ENCODE peak calls at places on chromosomes 11 and 22, in four cellular contexts. E is endothelial cell, F is fibroblast of lung, G is AG09309. Z is an unnamed sample.

GRCh38 chr11:14125529-14125928 is 163.0 kb downstream of the SPON1 start:
- DNase-seq in G (no peak), F (no peak), E (no peak), Z (peak)

GRCh38 chr11:125394306-125394705 is 101.8 kb downstream of the FEZ1 start:
- DNase-seq in G (no peak), F (no peak), E (no peak), Z (no peak)

GRCh38 chr11:57203359-57203758 is 21.6 kb downstream of the LRRC55 start:
- DNase-seq in G (no peak), E (no peak), F (no peak), Z (no peak)

GRCh38 chr11:9092846-9093778 is 1.7 kb upstream of the SCUBE2 start:
- DNase-seq in G (no peak), E (no peak), F (no peak), Z (peak)

GRCh38 chr22:23504522-23504921 is 75.6 kb downstream of the IGLL1 start:
- DNase-seq in E (no peak), F (no peak), G (no peak), Z (no peak)

GRCh38 chr11:103648670-103649400 is 387.6 kb upstream of the DDI1 start:
- DNase-seq in G (peak), F (peak), E (no peak), Z (no peak)

GRCh38 chr11:29231991-29232390 is 784.8 kb downstream of the KCNA4 start:
- DNase-seq in F (peak), G (peak), E (no peak), Z (no peak)

GRCh38 chr11:116601734-116602636 is 170.8 kb downstream of the BUD13 start:
- DNase-seq in E (no peak), F (peak), G (no peak), Z (no peak)

GRCh38 chr11:66715346-66716085 is 13.5 kb downstream of the SPTBN2 start:
- DNase-seq in F (no peak), E (no peak), G (no peak), Z (no peak)

GRCh38 chr11:119153049-119153818 is 4.4 kb downstream of the ABCG4 start:
- DNase-seq in F (no peak), E (peak), G (no peak), Z (no peak)

GRCh38 chr22:23062616-23063538 is 7.4 kb upstream of the GNAZ start:
- DNase-seq in E (no peak), F (no peak), G (no peak), Z (no peak)

GRCh38 chr22:49826603-49827306 is 918 bp downstream of the BRD1 start:
- DNase-seq in F (peak), E (peak), G (no peak), Z (peak)

GRCh38 chr22:44365196-44365802 is 52.5 kb upstream of the SHISAL1 start:
- DNase-seq in E (no peak), F (peak), G (no peak), Z (no peak)

GRCh38 chr11:80167766-80168165 is 726.9 kb upstream of the TENM4 start:
- DNase-seq in E (no peak), F (peak), G (no peak), Z (peak)

GRCh38 chr22:17258015-17258827 is 39.0 kb upstream of the ADA2 start:
- DNase-seq in E (no peak), F (peak), G (no peak), Z (no peak)

GRCh38 chr11:130847517-130847916 is 68.8 kb downstream of the SNX19 start:
- DNase-seq in E (no peak), G (peak), F (peak), Z (peak)

GRCh38 chr22:20135265-20135664 is 3.7 kb downstream of the ZDHHC8 start:
- DNase-seq in F (no peak), G (no peak), E (no peak), Z (no peak)

GRCh38 chr11:83649468-83649915 is 363.3 kb upstream of the CCDC90B start:
- DNase-seq in E (no peak), F (no peak), G (no peak), Z (no peak)

GRCh38 chr22:23404689-23405365 is 175.3 kb downstream of the IGLL1 start:
- DNase-seq in E (peak), G (no peak), F (no peak), Z (peak)

GRCh38 chr11:8060801-8061554 is 20.0 kb upstream of the TUB start:
- DNase-seq in G (peak), E (no peak), F (peak), Z (no peak)

GRCh38 chr11:18527512-18527911 is 770 bp upstream of the TSG101 start:
- DNase-seq in F (peak), E (no peak), G (peak), Z (peak)

GRCh38 chr11:109037856-109038780 is 373.2 kb downstream of the DDX10 start:
- DNase-seq in G (peak), E (no peak), F (peak), Z (peak)

GRCh38 chr22:24069721-24070120 is 58.6 kb downstream of the CABIN1 start:
- DNase-seq in F (no peak), G (no peak), E (no peak), Z (no peak)

GRCh38 chr11:9219115-9219514 is 46.0 kb downstream of the DENND5A start:
- DNase-seq in E (no peak), F (peak), G (peak), Z (peak)

GRCh38 chr11:20369816-20370215 is 6.3 kb downstream of the HTATIP2 start:
- DNase-seq in E (no peak), G (no peak), F (no peak), Z (no peak)

GRCh38 chr11:35474677-35475076 is 50.7 kb downstream of the PAMR1 start:
- DNase-seq in F (no peak), G (no peak), E (no peak), Z (no peak)

GRCh38 chr11:61959678-61960077 is 7.8 kb downstream of the FTH1 start:
- DNase-seq in F (no peak), E (no peak), G (no peak), Z (no peak)

GRCh38 chr22:47188337-47189055 is 426.0 kb downstream of the TBC1D22A start:
- DNase-seq in G (no peak), F (no peak), E (no peak), Z (no peak)

GRCh38 chr11:126366064-126366822 is 10.8 kb downstream of the ST3GAL4 start:
- DNase-seq in F (no peak), G (no peak), E (no peak), Z (no peak)

GRCh38 chr11:8095831-8096522 is 15.0 kb downstream of the TUB start:
- DNase-seq in G (no peak), E (peak), F (no peak), Z (no peak)

GRCh38 chr11:16891964-16892363 is 122.2 kb downstream of the PLEKHA7 start:
- DNase-seq in F (peak), E (no peak), G (no peak), Z (no peak)

GRCh38 chr11:95388086-95388485 is 157.1 kb upstream of the SESN3 start:
- DNase-seq in F (no peak), E (no peak), G (no peak), Z (no peak)

GRCh38 chr22:41576877-41577276 is 12.8 kb downstream of the PMM1 start:
- DNase-seq in E (peak), F (peak), G (no peak), Z (peak)

GRCh38 chr11:63019506-63019905 is 3.9 kb upstream of the SLC22A8 start:
- DNase-seq in G (no peak), F (no peak), E (no peak), Z (no peak)

GRCh38 chr11:63023851-63024648 is 8.4 kb upstream of the SLC22A8 start:
- DNase-seq in E (peak), F (peak), G (peak), Z (peak)

GRCh38 chr11:63023415-63023814 is 7.8 kb upstream of the SLC22A8 start:
- DNase-seq in G (no peak), E (no peak), F (no peak), Z (no peak)

GRCh38 chr11:63022422-63022821 is 6.8 kb upstream of the SLC22A8 start:
- DNase-seq in F (no peak), E (no peak), G (no peak), Z (no peak)

GRCh38 chr11:63020671-63021255 is 5.1 kb upstream of the SLC22A8 start:
- DNase-seq in F (no peak), G (no peak), E (peak), Z (peak)
- TF ChIP-seq CTCF in F (peak), G (peak), E (peak), Z (peak)

DNA sequence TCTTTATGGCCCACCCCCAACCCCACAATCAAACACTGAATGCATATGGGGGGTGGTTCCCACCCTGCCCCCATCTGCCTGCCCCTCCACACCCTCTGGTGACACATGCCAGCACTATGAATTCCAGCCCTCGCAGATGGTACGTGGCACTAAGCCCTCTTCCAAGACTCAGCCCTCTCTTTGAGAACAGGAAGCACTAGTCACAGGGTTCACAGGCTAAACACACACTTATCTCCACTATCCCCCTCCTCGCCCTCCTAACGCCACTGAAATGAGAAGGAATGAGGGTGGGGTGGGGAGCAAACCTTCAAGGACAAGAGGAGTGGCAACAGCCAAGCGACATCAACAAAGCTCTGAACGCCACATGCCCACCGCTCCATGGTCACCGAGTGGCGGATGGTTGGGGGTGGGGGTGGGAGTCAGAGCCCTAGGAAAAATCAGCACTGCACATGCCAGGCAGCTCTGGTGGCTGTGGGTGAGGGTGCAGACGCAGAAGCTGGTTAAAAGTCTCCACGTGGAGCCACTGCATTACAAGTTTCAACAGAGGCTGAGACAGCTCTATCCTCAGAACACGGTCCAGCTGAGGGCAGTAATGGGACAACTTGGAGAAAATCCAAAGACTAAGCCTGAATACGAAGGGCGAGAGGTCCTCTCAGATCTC is 33.6 kb downstream of the TMEM184B start:
- DNase-seq in E (no peak), G (peak), F (peak), Z (peak)
- TF ChIP-seq CTCF in E (no peak), G (peak), F (peak), Z (no peak)

GRCh38 chr11:30257058-30257457 is 26.2 kb downstream of the FSHB start:
- DNase-seq in F (no peak), E (no peak), G (no peak), Z (no peak)

GRCh38 chr11:30255637-30256036 is 24.8 kb downstream of the FSHB start:
- DNase-seq in G (no peak), F (no peak), E (no peak), Z (no peak)

GRCh38 chr11:30254307-30255298 is 23.8 kb downstream of the FSHB start:
- DNase-seq in E (no peak), G (no peak), F (peak), Z (no peak)

GRCh38 chr11:30260813-30261212 is 30.0 kb downstream of the FSHB start:
- DNase-seq in F (no peak), G (no peak), E (no peak), Z (no peak)

DNA sequence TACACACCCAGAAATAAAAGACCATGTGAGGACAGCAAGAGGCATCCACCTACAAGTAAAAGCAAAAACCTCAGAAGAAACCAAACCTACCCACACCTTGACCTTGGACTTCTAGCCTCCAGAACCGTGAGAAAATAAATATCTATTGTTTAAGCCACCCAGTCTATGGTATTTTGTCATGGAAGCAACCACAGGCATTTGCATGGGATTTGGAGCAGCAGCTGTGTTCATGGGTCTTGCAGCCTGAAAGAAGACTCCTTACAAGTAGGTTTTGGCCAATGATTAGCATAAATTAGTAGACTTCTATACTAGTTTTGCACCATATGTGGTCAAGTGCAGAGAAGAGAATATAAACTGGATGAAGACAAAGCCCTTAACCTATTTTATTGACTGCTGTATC is 27.9 kb downstream of the FSHB start:
- DNase-seq in F (peak), E (no peak), G (no peak), Z (no peak)
- TF ChIP-seq CTCF in F (no peak), E (no peak), G (no peak), Z (no peak)

DNA sequence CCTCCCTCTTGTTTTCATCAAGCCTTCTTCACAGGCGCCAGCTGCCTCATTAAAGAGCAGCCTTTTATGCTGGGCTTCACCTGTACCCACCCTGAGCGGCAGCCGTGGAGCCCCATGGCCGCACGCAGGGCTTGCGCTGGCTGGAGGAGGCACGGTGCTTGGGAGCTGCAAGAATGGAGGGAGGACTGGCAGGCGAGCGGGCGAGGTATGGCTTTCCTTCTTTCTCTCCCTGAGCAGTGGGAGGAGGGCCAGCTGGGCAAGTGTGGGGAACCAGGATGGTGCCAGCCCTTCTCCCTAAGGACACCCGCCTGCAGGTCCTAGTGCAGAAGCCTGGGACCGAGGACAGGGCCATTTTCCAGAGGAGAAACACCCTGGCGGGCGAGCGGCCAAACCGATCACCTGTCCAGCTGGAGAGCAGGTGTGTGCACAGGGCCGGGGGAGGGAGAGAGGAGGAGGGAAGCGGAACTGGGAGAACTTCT is 70.8 kb downstream of the FLI1 start:
- DNase-seq in E (no peak), G (no peak), F (no peak), Z (no peak)
- TF ChIP-seq CTCF in E (no peak), G (no peak), F (no peak), Z (no peak)

Z was measured in MCF 10A.